ENCODE peak calls at places on chromosomes 1 and 21, in four cellular contexts. X is hepatocyte, T is body of pancreas, H is lower lobe of right lung. J is an unnamed sample.

GRCh38 chr1:50214764-50215163 is 106.0 kb downstream of the ELAVL4 start:
- DNase-seq in T (no peak), X (peak; percentile 56), H (no peak), J (no peak)

GRCh38 chr1:92482665-92483441 is 3.9 kb downstream of the GFI1 start:
- DNase-seq in H (peak; percentile 48), T (peak; percentile 29), X (no peak), J (no peak)

GRCh38 chr1:8351693-8352470 is 34.0 kb downstream of the SLC45A1 start:
- DNase-seq in X (peak; percentile 56), H (no peak), T (no peak), J (no peak)

GRCh38 chr1:30648408-30649000 is 74.9 kb downstream of the MATN1 start:
- DNase-seq in T (no peak), X (no peak), H (no peak), J (no peak)

GRCh38 chr1:51897699-51898031 is 19.1 kb upstream of the NRDC start:
- DNase-seq in H (no peak), X (no peak), T (no peak), J (peak; percentile 84)

GRCh38 chr1:219383273-219383672 is 209.6 kb downstream of the LYPLAL1 start:
- DNase-seq in T (no peak), H (no peak), X (no peak), J (no peak)

GRCh38 chr1:59976194-59977074 is 49.9 kb upstream of the CYP2J2 start:
- DNase-seq in X (peak; percentile 78), T (peak; percentile 67), H (peak; percentile 64), J (no peak)

GRCh38 chr1:239719642-239720258 is 333.4 kb downstream of the CHRM3 start:
- DNase-seq in X (no peak), T (peak; percentile 7), H (no peak), J (no peak)

GRCh38 chr1:16266411-16267118 is 29.6 kb upstream of the CPLANE2 start:
- DNase-seq in H (no peak), X (no peak), T (no peak), J (peak; percentile 16)

DNA sequence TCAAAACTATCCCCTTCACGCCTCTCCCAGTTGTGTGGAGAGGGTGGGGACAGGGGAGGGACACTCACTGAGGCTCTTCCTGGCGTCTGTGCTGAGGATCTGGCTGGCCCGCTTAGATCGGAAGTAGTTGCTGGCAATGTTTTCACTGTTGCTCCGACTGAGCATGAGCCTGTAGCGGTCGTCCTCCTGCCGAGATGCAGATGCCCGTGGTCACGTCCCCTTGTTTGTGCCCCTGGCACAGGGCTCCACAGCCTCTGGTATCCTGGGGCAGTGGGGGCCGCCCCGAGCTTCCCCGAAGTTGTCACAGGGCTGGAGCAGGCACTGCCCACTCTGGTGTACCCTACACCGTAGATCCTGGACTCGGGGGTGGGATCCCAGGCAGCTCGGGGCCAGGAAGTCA is 5.0 kb upstream of the DDOST start:
- DNase-seq in X (no peak), H (no peak), T (no peak), J (no peak)
- H3K4me3 ChIP-seq in X (no peak overlapping the region), H (no peak overlapping the region), T (no peak overlapping the region), J (no peak overlapping the region)

DNA sequence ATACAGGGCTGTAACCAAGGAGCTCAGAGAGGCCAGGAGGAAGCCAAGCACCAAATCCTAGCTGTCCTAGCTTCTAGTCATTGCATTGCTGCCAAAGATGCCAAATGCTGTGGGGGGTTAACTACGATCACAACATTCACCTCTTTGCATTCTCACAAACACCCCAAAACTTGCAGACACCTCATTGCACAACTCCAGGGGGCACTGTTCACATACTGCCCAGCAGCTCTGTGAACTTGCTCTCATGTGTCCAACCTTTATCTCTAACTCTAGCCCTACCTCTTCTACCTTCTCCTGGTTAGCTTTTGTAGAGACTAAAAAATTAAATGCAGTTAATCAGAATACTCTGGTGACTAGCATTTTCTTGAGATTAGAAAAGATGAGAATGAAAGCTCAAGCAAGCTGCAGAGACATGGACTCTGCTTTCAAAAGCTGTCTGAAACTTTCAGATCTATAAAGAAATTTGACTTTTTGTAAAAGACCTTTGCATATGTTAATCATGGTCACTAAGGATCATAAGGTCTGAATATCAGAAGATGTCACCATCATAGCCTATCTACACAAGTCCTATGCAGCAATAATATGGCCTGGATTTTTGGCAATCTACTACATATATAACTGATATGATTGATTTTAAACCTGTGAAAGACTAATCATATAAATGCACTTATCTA is 14.0 kb upstream of the KIF14 start:
- DNase-seq in T (no peak), X (no peak), H (no peak), J (no peak)
- TF ChIP-seq CTCF in T (no peak), X (no peak), H (no peak), J (no peak)

GRCh38 chr21:45456014-45456835 is 51.3 kb downstream of the COL18A1 start:
- DNase-seq in X (no peak), H (no peak), T (no peak), J (no peak)
- H3K4me3 ChIP-seq in X (no peak overlapping the region), H (peak overlapping the region; percentile 47), T (no peak overlapping the region), J (no peak overlapping the region)

GRCh38 chr1:100569888-100570287 is 31.9 kb downstream of the GPR88 start:
- DNase-seq in T (no peak), X (no peak), H (no peak), J (no peak)
- TF ChIP-seq CTCF in T (no peak), X (no peak), H (no peak), J (no peak)

DNA sequence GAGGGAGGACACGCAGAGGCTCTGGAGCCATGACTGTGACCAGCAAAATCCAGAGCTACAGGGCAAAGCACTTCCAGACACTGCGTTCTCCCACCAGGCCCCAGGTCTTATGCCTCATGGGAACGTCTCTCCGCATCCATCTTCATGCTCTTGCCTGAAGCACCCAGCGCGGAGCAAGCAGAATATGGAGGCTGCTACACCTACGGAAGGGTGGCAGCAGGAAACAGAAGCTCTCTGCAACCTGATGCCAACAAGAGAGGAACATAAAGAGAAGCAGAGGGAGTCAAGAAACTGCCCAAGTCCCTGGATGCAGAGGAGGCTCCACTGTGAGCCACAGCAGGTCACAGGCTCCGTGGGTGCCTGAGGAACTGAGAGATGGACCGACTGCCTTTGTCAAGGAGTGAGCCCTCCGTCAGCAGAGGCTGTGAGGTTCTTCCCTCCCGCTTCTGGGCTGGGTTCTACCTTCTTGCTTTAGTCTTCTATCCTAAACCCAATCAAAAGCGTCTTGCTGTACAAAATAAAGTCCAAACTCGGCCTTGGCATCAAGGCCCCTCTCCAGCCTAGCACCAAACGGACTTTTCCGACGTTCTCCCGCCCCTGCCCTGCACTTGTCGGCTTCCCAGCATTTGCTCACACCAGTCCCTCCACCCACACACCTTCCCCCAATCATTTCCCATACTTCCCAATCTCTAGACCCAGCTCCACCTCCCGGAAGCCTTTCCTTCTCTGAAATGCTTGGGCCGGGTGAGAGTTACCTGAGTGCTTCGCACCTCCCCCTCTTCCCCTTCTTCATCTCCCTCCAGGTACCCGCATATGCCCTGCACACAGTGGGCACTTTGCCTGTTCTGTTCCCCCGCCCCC is 902 bp downstream of the DHCR24 start:
- DNase-seq in X (peak; percentile 67), T (peak; percentile 71), H (peak; percentile 67), J (no peak)
- H3K4me3 ChIP-seq in X (peak overlapping the region; percentile 79), T (peak overlapping the region; percentile 77), H (peak overlapping the region; percentile 86), J (peak overlapping the region; percentile 78)

GRCh38 chr1:17520041-17520440 is 19.5 kb upstream of the ARHGEF10L start:
- DNase-seq in H (peak; percentile 51), X (peak; percentile 44), T (peak; percentile 68), J (no peak)

GRCh38 chr1:17516303-17517214 is 22.9 kb upstream of the ARHGEF10L start:
- DNase-seq in T (peak; percentile 88), X (peak; percentile 74), H (no peak), J (no peak)

GRCh38 chr1:17523487-17524029 is 15.9 kb upstream of the ARHGEF10L start:
- DNase-seq in T (no peak), X (no peak), H (no peak), J (no peak)

GRCh38 chr1:17521946-17522612 is 17.4 kb upstream of the ARHGEF10L start:
- DNase-seq in X (no peak), T (no peak), H (no peak), J (no peak)

DNA sequence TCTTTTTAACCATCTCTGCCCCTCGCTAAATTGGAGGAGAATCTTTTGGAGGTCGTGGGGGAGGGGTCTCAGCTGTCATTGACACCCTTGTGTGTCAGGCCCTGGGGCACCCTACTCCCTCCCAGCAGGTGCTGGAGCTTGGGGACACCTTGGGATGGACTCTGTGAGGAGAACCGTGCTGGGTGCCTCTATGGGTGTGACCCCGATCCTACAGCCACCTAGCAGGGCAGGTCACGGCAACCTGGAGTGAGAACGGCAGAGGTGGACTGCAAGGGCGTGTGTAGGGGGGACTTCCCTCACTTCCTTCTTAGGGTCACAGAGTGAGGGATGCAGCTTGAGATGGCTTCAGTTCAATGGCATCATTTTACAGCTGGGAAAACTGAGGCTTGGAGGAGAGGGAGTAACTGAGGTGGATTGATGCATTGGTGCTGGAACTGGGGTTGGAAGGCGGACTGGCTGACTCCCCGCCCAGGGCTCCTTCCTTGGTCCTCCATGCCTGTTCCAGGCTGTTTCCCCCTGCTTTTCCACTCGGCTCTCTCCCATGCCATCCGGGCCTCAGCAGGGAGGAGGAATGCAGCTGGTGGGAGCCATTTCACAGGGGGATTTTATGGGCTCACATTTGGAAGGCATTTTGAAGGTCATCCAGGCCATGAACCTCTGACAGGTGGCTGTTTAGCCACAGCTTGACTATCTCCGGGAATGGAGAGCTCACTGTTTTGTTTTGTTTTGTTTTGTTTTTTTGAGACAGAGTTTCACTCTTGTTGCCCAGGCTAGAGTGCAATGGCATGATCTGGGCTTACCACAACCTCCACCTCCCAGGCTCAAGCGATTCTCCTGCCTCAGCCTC is 18.8 kb upstream of the ARHGEF10L start:
- DNase-seq in X (no peak), T (no peak), H (no peak), J (no peak)
- TF ChIP-seq CTCF in X (no peak), T (no peak), H (no peak), J (no peak)